ENCODE peak calls at places on chromosome X, in five cellular contexts. G is H9, D is mesenchymal stem cell, F is mesendoderm, H is H1. Q is an unnamed sample.

GRCh38 chrX:38641197-38641596 is 79.9 kb downstream of the TSPAN7 start:
- DNase-seq in H (no peak), F (no peak), G (no peak), D (no peak), Q (no peak)

GRCh38 chrX:135688137-135688536 is 25.3 kb upstream of the CT45A1 start:
- DNase-seq in F (no peak), H (no peak), D (no peak), G (peak; percentile 43), Q (no peak)

GRCh38 chrX:106397788-106398538 is 213.8 kb upstream of the RADX start:
- DNase-seq in H (no peak), G (no peak), F (peak; percentile 40), D (peak; percentile 6), Q (no peak)

GRCh38 chrX:100649550-100650356 is 5.8 kb downstream of the SRPX2 start:
- DNase-seq in D (peak; percentile 97), H (no peak), F (peak; percentile 69), G (no peak), Q (no peak)

GRCh38 chrX:9374537-9374936 is 90.3 kb upstream of the TBL1X start:
- DNase-seq in G (no peak), H (no peak), F (no peak), D (no peak), Q (no peak)

GRCh38 chrX:108312938-108313337 is 125.3 kb downstream of the COL4A6 start:
- DNase-seq in F (peak; percentile 91), G (peak; percentile 73), D (peak; percentile 56), H (no peak), Q (no peak)

GRCh38 chrX:38513087-38513742 is 48.1 kb upstream of the TSPAN7 start:
- DNase-seq in F (no peak), G (no peak), D (no peak), H (no peak), Q (no peak)

GRCh38 chrX:124501566-124501965 is 155.2 kb downstream of the SH2D1A start:
- DNase-seq in H (no peak), F (no peak), G (no peak), D (no peak), Q (no peak)

GRCh38 chrX:126551725-126552312 is 795 bp downstream of the DCAF12L1 start:
- DNase-seq in F (no peak), G (peak; percentile 41), H (no peak), D (no peak), Q (no peak)

GRCh38 chrX:24242649-24243556 is 71.0 kb downstream of the SUPT20HL2 start:
- DNase-seq in D (peak; percentile 60), H (no peak), G (no peak), F (peak; percentile 38), Q (no peak)

GRCh38 chrX:65997978-65998717 is 41.7 kb downstream of the VSIG4 start:
- DNase-seq in G (no peak), F (no peak), D (no peak), H (no peak), Q (no peak)

GRCh38 chrX:72349190-72349589 is 43.5 kb upstream of the CITED1 start:
- DNase-seq in G (no peak), H (no peak), D (no peak), F (peak; percentile 14), Q (no peak)

GRCh38 chrX:150692296-150692695 is 900 bp upstream of the MTMR1 start:
- DNase-seq in D (no peak), G (no peak), H (no peak), F (no peak), Q (no peak)
- H3K23ac ChIP-seq in D (no peak overlapping the region), G (no peak overlapping the region), H (no peak overlapping the region), F (no peak overlapping the region), Q (no peak overlapping the region)

DNA sequence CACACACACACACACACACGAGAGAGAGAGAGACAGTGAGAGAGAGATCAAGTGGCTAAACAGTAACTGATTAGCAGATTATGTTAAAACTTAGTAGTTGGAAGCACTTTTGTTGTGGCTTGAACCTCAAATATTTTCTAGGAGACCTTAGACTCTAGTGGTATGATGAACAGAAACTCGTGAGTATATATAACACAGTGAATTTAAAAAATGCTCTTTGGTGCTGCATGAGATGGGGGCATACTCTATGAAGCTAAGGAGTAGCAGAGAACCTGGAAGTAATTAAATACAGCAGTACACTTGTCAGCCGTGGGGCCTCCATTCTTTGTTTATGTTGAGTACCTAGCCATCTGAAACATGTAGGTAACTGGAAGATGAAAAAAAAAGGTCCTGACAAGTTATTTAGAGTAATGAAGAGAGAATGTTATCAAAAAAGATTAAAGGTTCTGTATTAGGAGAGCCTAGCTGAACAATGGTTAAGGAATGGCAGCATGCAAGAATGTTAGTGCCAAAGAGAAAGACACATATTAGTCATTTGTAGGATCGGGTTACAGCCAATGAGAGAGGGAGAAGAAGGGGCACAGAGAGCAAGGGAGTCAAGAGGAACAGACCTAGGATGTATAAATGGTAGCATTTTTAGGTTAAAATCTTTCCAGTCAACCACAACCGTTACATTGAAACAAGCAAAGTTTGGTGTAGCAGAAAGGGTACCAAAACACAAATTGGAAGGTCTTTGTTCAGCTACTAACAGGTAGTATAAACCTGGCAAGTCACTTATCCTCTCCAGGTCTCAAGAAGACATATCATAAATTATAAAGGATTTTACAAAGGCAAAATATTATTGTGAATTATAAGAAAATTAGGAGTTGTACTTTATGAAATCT is 316.7 kb upstream of the DIPK2B start:
- DNase-seq in D (peak; percentile 56), H (no peak), G (no peak), F (peak; percentile 61), Q (no peak)
- H3K23ac ChIP-seq in D (no peak overlapping the region), H (no peak overlapping the region), G (no peak overlapping the region), F (no peak overlapping the region), Q (no peak overlapping the region)

DNA sequence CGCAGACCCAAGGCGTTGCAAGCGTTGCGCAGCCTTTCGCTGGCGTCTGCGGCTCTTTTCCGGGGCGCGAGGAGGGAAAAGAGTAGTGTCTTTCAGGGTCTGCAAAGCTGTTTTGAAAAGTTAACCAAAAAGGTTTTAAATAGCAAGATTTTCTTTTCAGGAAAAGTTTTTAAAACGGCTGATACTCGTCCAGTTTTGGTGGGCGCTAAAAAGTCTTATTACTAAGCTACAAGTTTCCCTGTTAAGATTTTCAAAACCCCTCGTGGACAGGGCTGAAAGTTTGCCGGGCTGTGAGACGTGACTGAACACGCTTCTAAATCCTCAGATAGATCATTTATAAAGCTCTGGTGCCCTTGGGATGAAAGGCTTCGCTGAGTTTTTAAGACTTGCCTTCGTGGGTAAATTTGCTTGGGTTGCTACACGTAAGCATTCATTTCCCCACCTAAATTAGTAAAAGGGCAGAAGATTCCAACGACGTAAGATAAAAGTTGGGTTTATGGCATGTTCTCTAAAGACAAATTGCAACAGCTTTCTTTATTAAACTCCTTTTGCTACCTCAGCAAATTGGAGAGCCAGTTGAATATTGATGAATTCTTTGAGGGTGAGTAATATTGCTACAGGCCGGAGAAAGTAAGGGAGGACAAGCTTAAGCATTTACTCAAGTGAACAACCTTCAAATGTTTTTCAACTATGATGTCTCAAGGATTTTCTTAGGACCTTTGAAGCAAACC is 91.6 kb downstream of the HPRT1 start:
- DNase-seq in H (no peak), D (peak; percentile 66), F (peak; percentile 55), G (no peak), Q (no peak)
- H3K23ac ChIP-seq in H (no peak overlapping the region), D (no peak overlapping the region), F (no peak overlapping the region), G (no peak overlapping the region), Q (no peak overlapping the region)

GRCh38 chrX:20954014-20954413 is 420.2 kb upstream of the CNKSR2 start:
- DNase-seq in H (no peak), D (no peak), F (no peak), G (no peak), Q (no peak)
- H3K23ac ChIP-seq in H (no peak overlapping the region), D (no peak overlapping the region), F (no peak overlapping the region), G (no peak overlapping the region), Q (no peak overlapping the region)

DNA sequence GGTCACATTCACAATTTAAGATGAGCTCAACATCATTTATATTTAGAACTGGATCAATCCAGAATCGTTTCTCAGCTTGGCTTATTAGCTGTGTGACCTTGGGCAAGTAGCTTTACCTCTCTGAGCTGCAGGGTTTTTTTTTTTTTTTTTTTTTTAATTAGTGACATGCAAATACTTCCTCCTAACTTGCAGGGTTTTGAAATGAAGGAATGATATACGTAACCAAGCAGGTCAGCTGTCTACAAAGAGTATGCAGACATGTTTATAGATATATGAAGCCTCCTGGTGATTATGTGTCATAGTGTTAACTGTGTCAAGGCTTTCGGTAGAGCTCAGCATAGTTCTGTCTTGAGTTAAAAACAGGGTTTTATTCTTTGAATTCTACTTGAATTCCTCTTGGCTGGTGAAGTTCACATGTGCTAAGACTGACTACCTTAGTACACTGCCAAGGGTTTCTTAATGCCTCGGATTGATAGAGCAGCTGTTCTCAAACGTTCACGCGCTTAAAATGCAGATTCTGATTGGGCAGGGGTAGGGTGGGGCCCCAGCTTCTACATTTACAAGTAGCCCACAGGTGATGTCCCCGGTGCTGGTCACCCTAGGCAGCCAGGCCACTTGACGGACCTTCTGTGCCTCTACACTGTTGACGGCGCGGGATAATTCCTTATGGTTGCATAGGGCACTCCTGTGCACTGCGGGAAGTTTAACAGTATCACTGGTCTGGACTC is 645 bp upstream of the STS start:
- DNase-seq in D (peak; percentile 19), H (no peak), F (no peak), G (peak; percentile 27), Q (no peak)
- H3K23ac ChIP-seq in D (no peak overlapping the region), H (no peak overlapping the region), F (no peak overlapping the region), G (no peak overlapping the region), Q (no peak overlapping the region)